ENCODE peak calls at places on chromosome 15, in nine cellular contexts. One of them, this sample, is unnamed.

GRCh38 chr15:73941044-73941443 is 14.8 kb downstream of the LOXL1 start:
- DNase-seq in OCI-LY7: no peak
- DNase-seq in fibroblast of mammary gland: peak; percentile 97
- DNase-seq in WERI-Rb-1: no peak
- DNase-seq in natural killer cell: no peak
- DNase-seq in HFF-Myc: no peak
- DNase-seq in GM12865: no peak
- DNase-seq in A549: no peak
- DNase-seq in endodermal cell: no peak
- DNase-seq in this sample: no peak

GRCh38 chr15:92610101-92610520 is 45.5 kb downstream of the FAM174B start:
- DNase-seq in OCI-LY7: no peak
- DNase-seq in fibroblast of mammary gland: no peak
- DNase-seq in WERI-Rb-1: no peak
- DNase-seq in natural killer cell: no peak
- DNase-seq in HFF-Myc: no peak
- DNase-seq in GM12865: no peak
- DNase-seq in A549: no peak
- DNase-seq in endodermal cell: no peak
- DNase-seq in this sample: no peak

GRCh38 chr15:60476713-60477112 is 2.2 kb downstream of the ICE2 start:
- DNase-seq in OCI-LY7: no peak
- DNase-seq in fibroblast of mammary gland: no peak
- DNase-seq in WERI-Rb-1: no peak
- DNase-seq in natural killer cell: no peak
- DNase-seq in HFF-Myc: no peak
- DNase-seq in GM12865: no peak
- DNase-seq in A549: no peak
- DNase-seq in endodermal cell: no peak
- DNase-seq in this sample: no peak

GRCh38 chr15:70486451-70487379 is 276.6 kb downstream of the UACA start:
- DNase-seq in OCI-LY7: no peak
- DNase-seq in fibroblast of mammary gland: peak; percentile 99
- DNase-seq in WERI-Rb-1: no peak
- DNase-seq in natural killer cell: peak; percentile 69
- DNase-seq in HFF-Myc: no peak
- DNase-seq in GM12865: peak; percentile 95
- DNase-seq in A549: no peak
- DNase-seq in endodermal cell: no peak
- DNase-seq in this sample: peak; percentile 68

GRCh38 chr15:71141572-71141971 is 26.3 kb downstream of the THSD4 start:
- DNase-seq in OCI-LY7: no peak
- DNase-seq in fibroblast of mammary gland: no peak
- DNase-seq in WERI-Rb-1: no peak
- DNase-seq in natural killer cell: no peak
- DNase-seq in HFF-Myc: no peak
- DNase-seq in GM12865: no peak
- DNase-seq in A549: no peak
- DNase-seq in endodermal cell: no peak
- DNase-seq in this sample: no peak

GRCh38 chr15:32098033-32098432 is 67.7 kb downstream of the CHRNA7 start:
- DNase-seq in OCI-LY7: no peak
- DNase-seq in fibroblast of mammary gland: no peak
- DNase-seq in WERI-Rb-1: no peak
- DNase-seq in natural killer cell: no peak
- DNase-seq in HFF-Myc: no peak
- DNase-seq in GM12865: no peak
- DNase-seq in A549: no peak
- DNase-seq in endodermal cell: peak; percentile 49
- DNase-seq in this sample: no peak

GRCh38 chr15:84818221-84819131 is 1.3 kb downstream of the ALPK3 start:
- DNase-seq in OCI-LY7: peak; percentile 11
- DNase-seq in fibroblast of mammary gland: peak; percentile 27
- DNase-seq in WERI-Rb-1: peak; percentile 39
- DNase-seq in natural killer cell: no peak
- DNase-seq in HFF-Myc: no peak
- DNase-seq in GM12865: peak; percentile 12
- DNase-seq in A549: no peak
- DNase-seq in endodermal cell: peak; percentile 87
- DNase-seq in this sample: no peak

GRCh38 chr15:69916169-69916785 is 181.4 kb downstream of the TLE3 start:
- DNase-seq in OCI-LY7: no peak
- DNase-seq in fibroblast of mammary gland: no peak
- DNase-seq in WERI-Rb-1: no peak
- DNase-seq in natural killer cell: no peak
- DNase-seq in HFF-Myc: no peak
- DNase-seq in GM12865: no peak
- DNase-seq in A549: no peak
- DNase-seq in endodermal cell: peak; percentile 56
- DNase-seq in this sample: no peak

GRCh38 chr15:94119923-94120775 is 111.2 kb upstream of the MCTP2 start:
- DNase-seq in OCI-LY7: peak; percentile 79
- DNase-seq in fibroblast of mammary gland: peak; percentile 94
- DNase-seq in WERI-Rb-1: peak; percentile 48
- DNase-seq in natural killer cell: peak; percentile 28
- DNase-seq in HFF-Myc: peak; percentile 84
- DNase-seq in GM12865: peak; percentile 81
- DNase-seq in A549: peak; percentile 51
- DNase-seq in endodermal cell: peak; percentile 84
- DNase-seq in this sample: no peak

GRCh38 chr15:66715181-66715624 is 13.2 kb downstream of the SMAD6 start:
- DNase-seq in OCI-LY7: no peak
- DNase-seq in fibroblast of mammary gland: no peak
- DNase-seq in WERI-Rb-1: peak; percentile 27
- DNase-seq in natural killer cell: no peak
- DNase-seq in HFF-Myc: no peak
- DNase-seq in GM12865: no peak
- DNase-seq in A549: no peak
- DNase-seq in endodermal cell: no peak
- DNase-seq in this sample: no peak

GRCh38 chr15:96421211-96421610 is 90.7 kb downstream of the NR2F2 start:
- DNase-seq in OCI-LY7: no peak
- DNase-seq in fibroblast of mammary gland: peak; percentile 14
- DNase-seq in WERI-Rb-1: no peak
- DNase-seq in natural killer cell: no peak
- DNase-seq in HFF-Myc: no peak
- DNase-seq in GM12865: no peak
- DNase-seq in A549: no peak
- DNase-seq in endodermal cell: no peak
- DNase-seq in this sample: no peak

GRCh38 chr15:58472821-58473581 is 41.2 kb downstream of the LIPC start:
- DNase-seq in OCI-LY7: peak; percentile 24
- DNase-seq in fibroblast of mammary gland: peak; percentile 23
- DNase-seq in WERI-Rb-1: no peak
- DNase-seq in natural killer cell: peak; percentile 52
- DNase-seq in HFF-Myc: no peak
- DNase-seq in GM12865: peak; percentile 70
- DNase-seq in A549: no peak
- DNase-seq in endodermal cell: peak; percentile 63
- DNase-seq in this sample: no peak

GRCh38 chr15:59999558-60000112 is 4.5 kb upstream of the FOXB1 start:
- DNase-seq in OCI-LY7: no peak
- DNase-seq in fibroblast of mammary gland: no peak
- DNase-seq in WERI-Rb-1: no peak
- DNase-seq in natural killer cell: no peak
- DNase-seq in HFF-Myc: no peak
- DNase-seq in GM12865: no peak
- DNase-seq in A549: no peak
- DNase-seq in endodermal cell: peak; percentile 72
- DNase-seq in this sample: no peak

GRCh38 chr15:37758412-37758811 is 176.0 kb upstream of the TMCO5A start:
- DNase-seq in OCI-LY7: no peak
- DNase-seq in fibroblast of mammary gland: no peak
- DNase-seq in WERI-Rb-1: no peak
- DNase-seq in natural killer cell: no peak
- DNase-seq in HFF-Myc: no peak
- DNase-seq in GM12865: no peak
- DNase-seq in A549: no peak
- DNase-seq in endodermal cell: no peak
- DNase-seq in this sample: no peak

GRCh38 chr15:40937762-40938529 is 8.8 kb downstream of the DLL4 start:
- DNase-seq in OCI-LY7: no peak
- DNase-seq in fibroblast of mammary gland: no peak
- DNase-seq in WERI-Rb-1: no peak
- DNase-seq in natural killer cell: no peak
- DNase-seq in HFF-Myc: no peak
- DNase-seq in GM12865: peak; percentile 37
- DNase-seq in A549: peak; percentile 92
- DNase-seq in endodermal cell: peak; percentile 47
- DNase-seq in this sample: no peak
- TF ChIP-seq CTCF in OCI-LY7: peak; percentile 45
- TF ChIP-seq CTCF in fibroblast of mammary gland: peak; percentile 24
- TF ChIP-seq CTCF in WERI-Rb-1: peak; percentile 35
- TF ChIP-seq CTCF in natural killer cell: no peak
- TF ChIP-seq CTCF in HFF-Myc: peak; percentile 22
- TF ChIP-seq CTCF in GM12865: peak; percentile 15
- TF ChIP-seq CTCF in A549: peak; percentile 58
- TF ChIP-seq CTCF in endodermal cell: peak; percentile 67
- TF ChIP-seq CTCF in this sample: no peak

GRCh38 chr15:33971811-33972210 is 3.5 kb downstream of the CHRM5 start:
- DNase-seq in OCI-LY7: no peak
- DNase-seq in fibroblast of mammary gland: no peak
- DNase-seq in WERI-Rb-1: no peak
- DNase-seq in natural killer cell: no peak
- DNase-seq in HFF-Myc: no peak
- DNase-seq in GM12865: no peak
- DNase-seq in A549: no peak
- DNase-seq in endodermal cell: no peak
- DNase-seq in this sample: no peak
- TF ChIP-seq CTCF in OCI-LY7: no peak
- TF ChIP-seq CTCF in fibroblast of mammary gland: no peak
- TF ChIP-seq CTCF in WERI-Rb-1: no peak
- TF ChIP-seq CTCF in natural killer cell: no peak
- TF ChIP-seq CTCF in HFF-Myc: no peak
- TF ChIP-seq CTCF in GM12865: no peak
- TF ChIP-seq CTCF in A549: no peak
- TF ChIP-seq CTCF in endodermal cell: no peak
- TF ChIP-seq CTCF in this sample: no peak

GRCh38 chr15:86004061-86004460 is 75.6 kb upstream of the AGBL1 start:
- DNase-seq in OCI-LY7: no peak
- DNase-seq in fibroblast of mammary gland: no peak
- DNase-seq in WERI-Rb-1: no peak
- DNase-seq in natural killer cell: no peak
- DNase-seq in HFF-Myc: no peak
- DNase-seq in GM12865: no peak
- DNase-seq in A549: no peak
- DNase-seq in endodermal cell: no peak
- DNase-seq in this sample: no peak

GRCh38 chr15:85997618-85998017 is 82.1 kb upstream of the AGBL1 start:
- DNase-seq in OCI-LY7: no peak
- DNase-seq in fibroblast of mammary gland: no peak
- DNase-seq in WERI-Rb-1: no peak
- DNase-seq in natural killer cell: no peak
- DNase-seq in HFF-Myc: no peak
- DNase-seq in GM12865: no peak
- DNase-seq in A549: no peak
- DNase-seq in endodermal cell: no peak
- DNase-seq in this sample: no peak

GRCh38 chr15:85999658-86000057 is 80.0 kb upstream of the AGBL1 start:
- DNase-seq in OCI-LY7: no peak
- DNase-seq in fibroblast of mammary gland: no peak
- DNase-seq in WERI-Rb-1: no peak
- DNase-seq in natural killer cell: no peak
- DNase-seq in HFF-Myc: no peak
- DNase-seq in GM12865: no peak
- DNase-seq in A549: no peak
- DNase-seq in endodermal cell: no peak
- DNase-seq in this sample: no peak

GRCh38 chr15:86002444-86002843 is 77.2 kb upstream of the AGBL1 start:
- DNase-seq in OCI-LY7: no peak
- DNase-seq in fibroblast of mammary gland: no peak
- DNase-seq in WERI-Rb-1: no peak
- DNase-seq in natural killer cell: no peak
- DNase-seq in HFF-Myc: no peak
- DNase-seq in GM12865: no peak
- DNase-seq in A549: no peak
- DNase-seq in endodermal cell: no peak
- DNase-seq in this sample: no peak

DNA sequence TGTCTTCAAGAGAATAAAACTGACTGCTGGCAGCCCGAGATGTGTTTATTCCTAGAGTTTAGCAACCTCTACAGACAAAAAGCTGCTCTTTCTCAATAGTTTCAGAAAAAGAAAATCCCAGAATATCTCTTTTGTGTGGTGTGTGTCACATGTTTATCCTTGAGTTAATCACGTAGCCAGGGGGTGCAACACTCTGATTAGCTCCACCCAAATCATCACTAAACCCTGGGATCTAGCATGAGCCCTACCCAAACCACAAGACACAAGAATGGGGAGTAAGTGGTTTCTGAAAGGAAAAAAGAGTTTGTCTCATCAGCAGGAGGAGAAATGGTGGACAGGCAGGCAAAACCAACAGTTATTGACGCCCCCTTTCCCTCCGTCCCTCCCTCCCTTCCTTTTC is 78.5 kb upstream of the AGBL1 start:
- DNase-seq in OCI-LY7: no peak
- DNase-seq in fibroblast of mammary gland: no peak
- DNase-seq in WERI-Rb-1: no peak
- DNase-seq in natural killer cell: no peak
- DNase-seq in HFF-Myc: no peak
- DNase-seq in GM12865: no peak
- DNase-seq in A549: no peak
- DNase-seq in endodermal cell: no peak
- DNase-seq in this sample: no peak
- TF ChIP-seq CTCF in OCI-LY7: no peak
- TF ChIP-seq CTCF in fibroblast of mammary gland: no peak
- TF ChIP-seq CTCF in WERI-Rb-1: no peak
- TF ChIP-seq CTCF in natural killer cell: no peak
- TF ChIP-seq CTCF in HFF-Myc: no peak
- TF ChIP-seq CTCF in GM12865: no peak
- TF ChIP-seq CTCF in A549: no peak
- TF ChIP-seq CTCF in endodermal cell: no peak
- TF ChIP-seq CTCF in this sample: no peak

GRCh38 chr15:56602253-56602652 is 131.1 kb downstream of the ZNF280D start:
- DNase-seq in OCI-LY7: peak; percentile 50
- DNase-seq in fibroblast of mammary gland: no peak
- DNase-seq in WERI-Rb-1: no peak
- DNase-seq in natural killer cell: no peak
- DNase-seq in HFF-Myc: no peak
- DNase-seq in GM12865: no peak
- DNase-seq in A549: no peak
- DNase-seq in endodermal cell: no peak
- DNase-seq in this sample: no peak

GRCh38 chr15:56600380-56600779 is 132.9 kb downstream of the ZNF280D start:
- DNase-seq in OCI-LY7: no peak
- DNase-seq in fibroblast of mammary gland: no peak
- DNase-seq in WERI-Rb-1: no peak
- DNase-seq in natural killer cell: no peak
- DNase-seq in HFF-Myc: no peak
- DNase-seq in GM12865: no peak
- DNase-seq in A549: no peak
- DNase-seq in endodermal cell: no peak
- DNase-seq in this sample: no peak

DNA sequence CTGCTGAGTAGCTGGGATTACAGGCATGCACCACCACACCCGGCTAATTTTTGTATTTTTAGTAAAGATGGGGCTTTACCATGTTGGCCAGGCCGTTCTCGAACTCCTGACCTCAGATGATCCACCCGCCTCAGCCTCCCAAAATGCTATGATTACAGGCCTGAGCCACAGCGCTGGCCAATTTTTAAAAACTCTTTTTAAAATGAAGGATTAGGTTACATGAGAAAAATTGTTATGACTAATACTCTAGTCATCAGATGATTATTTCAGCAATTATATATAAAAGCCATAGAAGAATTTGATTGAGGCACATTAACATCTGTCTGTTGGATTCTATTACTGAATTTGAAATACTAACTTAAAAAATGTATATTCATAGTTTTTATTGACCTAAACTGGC is 134.1 kb upstream of the MNS1 start:
- DNase-seq in OCI-LY7: no peak
- DNase-seq in fibroblast of mammary gland: peak; percentile 76
- DNase-seq in WERI-Rb-1: no peak
- DNase-seq in natural killer cell: no peak
- DNase-seq in HFF-Myc: no peak
- DNase-seq in GM12865: no peak
- DNase-seq in A549: no peak
- DNase-seq in endodermal cell: no peak
- DNase-seq in this sample: no peak
- TF ChIP-seq CTCF in OCI-LY7: no peak
- TF ChIP-seq CTCF in fibroblast of mammary gland: no peak
- TF ChIP-seq CTCF in WERI-Rb-1: no peak
- TF ChIP-seq CTCF in natural killer cell: no peak
- TF ChIP-seq CTCF in HFF-Myc: no peak
- TF ChIP-seq CTCF in GM12865: no peak
- TF ChIP-seq CTCF in A549: no peak
- TF ChIP-seq CTCF in endodermal cell: no peak
- TF ChIP-seq CTCF in this sample: no peak